ENCODE peak calls at places on chromosome 9, in four cellular contexts. H is endothelial cell of umbilical vein, G is K562, U is A549. B is an unnamed sample.

GRCh38 chr9:83934569-83935275 is 13.5 kb upstream of the KIF27 start:
- DNase-seq in H (no peak), G (no peak), U (no peak), B (peak; percentile 78)

GRCh38 chr9:37943329-37944265 is 39.7 kb upstream of the SLC25A51 start:
- DNase-seq in H (peak; percentile 58), G (no peak), U (no peak), B (peak; percentile 95)

GRCh38 chr9:95127249-95128176 is 190.0 kb downstream of the FANCC start:
- DNase-seq in H (peak; percentile 78), G (peak; percentile 82), U (peak; percentile 74), B (peak; percentile 74)

GRCh38 chr9:88995627-88996026 is 4.4 kb downstream of the S1PR3 start:
- DNase-seq in H (no peak), G (no peak), U (no peak), B (no peak)

GRCh38 chr9:73056245-73056644 is 95.4 kb upstream of the ANXA1 start:
- DNase-seq in H (no peak), G (no peak), U (no peak), B (no peak)

GRCh38 chr9:12819436-12820185 is 44.8 kb downstream of the LURAP1L start:
- DNase-seq in H (no peak), G (peak; percentile 18), U (no peak), B (peak; percentile 52)

GRCh38 chr9:128703616-128704355 is 1.5 kb downstream of the PKN3 start:
- DNase-seq in H (peak; percentile 49), G (peak; percentile 36), U (no peak), B (no peak)

GRCh38 chr9:19252174-19252884 is 21.8 kb downstream of the DENND4C start:
- DNase-seq in H (no peak), G (peak; percentile 21), U (no peak), B (no peak)

GRCh38 chr9:129887210-129888084 is 52.2 kb downstream of the USP20 start:
- DNase-seq in H (peak; percentile 23), G (peak; percentile 87), U (no peak), B (peak; percentile 37)

GRCh38 chr9:127968717-127969383 is 11.9 kb downstream of the EEIG1 start:
- DNase-seq in H (no peak), G (no peak), U (peak; percentile 67), B (peak; percentile 92)

GRCh38 chr9:36436909-36437308 is 36.8 kb upstream of the RNF38 start:
- DNase-seq in H (peak; percentile 40), G (no peak), U (no peak), B (peak; percentile 11)

GRCh38 chr9:109107402-109108240 is 12.1 kb downstream of the TMEM245 start:
- DNase-seq in H (peak; percentile 82), G (peak; percentile 76), U (peak; percentile 70), B (peak; percentile 58)

GRCh38 chr9:124441291-124441690 is 9.0 kb upstream of the ADGRD2 start:
- DNase-seq in H (no peak), G (no peak), U (no peak), B (no peak)

GRCh38 chr9:125140576-125140975 is 2.8 kb downstream of the SCAI start:
- DNase-seq in H (no peak), G (no peak), U (no peak), B (no peak)

GRCh38 chr9:120878188-120879130 is 1.5 kb upstream of the PHF19 start:
- DNase-seq in H (no peak), G (peak; percentile 89), U (no peak), B (no peak)

GRCh38 chr9:37963936-37964739 is 60.2 kb upstream of the SLC25A51 start:
- DNase-seq in H (peak; percentile 94), G (no peak), U (peak; percentile 54), B (peak; percentile 88)

GRCh38 chr9:131943397-131943796 is 136.3 kb downstream of the MED27 start:
- DNase-seq in H (no peak), G (no peak), U (no peak), B (no peak)

GRCh38 chr9:27528278-27528885 is 1.2 kb downstream of the MOB3B start:
- DNase-seq in H (peak; percentile 6), G (peak; percentile 74), U (no peak), B (peak; percentile 46)

GRCh38 chr9:109122726-109123621 is 3.2 kb upstream of the TMEM245 start:
- DNase-seq in H (no peak), G (peak; percentile 86), U (no peak), B (no peak)

GRCh38 chr9:136088481-136088938 is 6.6 kb downstream of the NACC2 start:
- DNase-seq in H (no peak), G (no peak), U (no peak), B (no peak)
- H3K4me3 ChIP-seq in H (no peak overlapping the region), G (no peak overlapping the region), U (no peak overlapping the region), B (no peak overlapping the region)

GRCh38 chr9:137077758-137078693 is 709 bp downstream of the UAP1L1 start:
- DNase-seq in H (peak; percentile 12), G (no peak), U (no peak), B (no peak)

GRCh38 chr9:137078701-137079400 is 1.5 kb downstream of the UAP1L1 start:
- DNase-seq in H (no peak), G (no peak), U (no peak), B (no peak)

GRCh38 chr9:137075275-137075775 is 2.0 kb upstream of the UAP1L1 start:
- DNase-seq in H (no peak), G (peak; percentile 43), U (no peak), B (no peak)

GRCh38 chr9:137076636-137077009 is 694 bp upstream of the UAP1L1 start:
- DNase-seq in H (no peak), G (no peak), U (no peak), B (no peak)

GRCh38 chr9:137077010-137077747 is at the start of gene UAP1L1:
- DNase-seq in H (peak; percentile 43), G (peak; percentile 66), U (no peak), B (peak; percentile 60)
- TF ChIP-seq CTCF in H (no peak), G (no peak), U (no peak), B (no peak)

GRCh38 chr9:21789541-21790037 is 12.8 kb upstream of the MTAP start:
- DNase-seq in H (peak; percentile 85), G (no peak), U (peak; percentile 74), B (peak; percentile 93)
- H3K4me3 ChIP-seq in H (no peak overlapping the region), G (no peak overlapping the region), U (peak overlapping the region; percentile 27), B (peak overlapping the region; percentile 52)

GRCh38 chr9:136451221-136451877 is 11.7 kb upstream of the INPP5E start:
- DNase-seq in H (no peak), G (no peak), U (no peak), B (no peak)
- TF ChIP-seq CTCF in H (no peak), G (no peak), U (peak; percentile 5), B (peak; percentile 11)

GRCh38 chr9:34652608-34653007 is 623 bp downstream of the IL11RA start:
- DNase-seq in H (no peak), G (no peak), U (no peak), B (peak; percentile 12)
- H3K4me3 ChIP-seq in H (no peak overlapping the region), G (peak overlapping the region; percentile 34), U (peak overlapping the region; percentile 37), B (peak overlapping the region; percentile 69)

GRCh38 chr9:30775236-30775635 is 1609.2 kb upstream of the ACO1 start:
- DNase-seq in H (no peak), G (no peak), U (no peak), B (no peak)

GRCh38 chr9:30765318-30765717 is 1619.1 kb upstream of the ACO1 start:
- DNase-seq in H (no peak), G (no peak), U (no peak), B (no peak)

GRCh38 chr9:30774326-30774725 is 1610.1 kb upstream of the ACO1 start:
- DNase-seq in H (no peak), G (peak; percentile 19), U (no peak), B (no peak)

GRCh38 chr9:30773427-30773826 is 1611.0 kb upstream of the ACO1 start:
- DNase-seq in H (no peak), G (no peak), U (no peak), B (no peak)

DNA sequence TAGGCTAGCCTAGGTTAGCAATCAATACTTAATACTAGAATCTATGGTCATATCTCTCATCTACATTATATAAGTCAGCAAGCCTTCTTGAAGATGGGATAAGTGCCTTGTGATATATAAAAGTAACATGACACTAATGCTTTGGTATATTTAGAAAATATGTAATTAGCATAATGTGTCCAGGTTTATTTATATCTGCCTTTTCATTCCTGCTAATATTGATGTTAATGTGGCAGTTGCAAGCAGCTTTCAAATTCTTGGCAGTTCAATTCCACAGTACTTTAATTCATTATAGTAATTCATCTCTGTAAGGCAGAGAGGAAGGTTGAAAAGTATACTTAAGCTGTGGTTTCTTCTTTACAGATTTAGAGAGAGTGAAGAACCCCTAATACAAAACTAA is 1613.2 kb upstream of the ACO1 start:
- DNase-seq in H (no peak), G (no peak), U (no peak), B (no peak)
- TF ChIP-seq CTCF in H (no peak), G (no peak), U (no peak), B (no peak)

GRCh38 chr9:137278061-137278912 is 761 bp downstream of the TOR4A start:
- DNase-seq in H (no peak), G (peak; percentile 72), U (no peak), B (no peak)

GRCh38 chr9:137281345-137282116 is 4.0 kb downstream of the TOR4A start:
- DNase-seq in H (no peak), G (no peak), U (no peak), B (no peak)

GRCh38 chr9:137279741-137280477 is 2.4 kb downstream of the TOR4A start:
- DNase-seq in H (no peak), G (no peak), U (no peak), B (no peak)

GRCh38 chr9:137278913-137279711 is 1.6 kb downstream of the TOR4A start:
- DNase-seq in H (no peak), G (no peak), U (no peak), B (no peak)

GRCh38 chr9:137280478-137281344 is 3.2 kb downstream of the TOR4A start:
- DNase-seq in H (no peak), G (no peak), U (no peak), B (peak; percentile 27)
- H3K4me3 ChIP-seq in H (no peak overlapping the region), G (no peak overlapping the region), U (no peak overlapping the region), B (no peak overlapping the region)

GRCh38 chr9:126794441-126794840 is 10.4 kb upstream of the ZBTB43 start:
- DNase-seq in H (no peak), G (no peak), U (no peak), B (no peak)
- TF ChIP-seq CTCF in H (no peak), G (no peak), U (no peak), B (no peak)

B was measured in AG10803.